ENCODE peak calls at places on chromosomes 1 and 21, in four cellular contexts. One of them, this sample, is unnamed.

GRCh38 chr1:89095737-89096136 is 30.2 kb downstream of the GBP2 start:
- DNase-seq in activated CD4-positive, alpha-beta T cell treated with anti-CD3 and anti-CD28 coated beads, Interleukin-2, amount 50 U/mL, for 1 hour: no peak
- DNase-seq in AG09319: no peak
- DNase-seq in NCI-H1092 treated with DMSO at 0.1 percent for 48 hours: no peak
- DNase-seq in this sample: no peak

GRCh38 chr1:41860214-41860613 is 58.5 kb downstream of the HIVEP3 start:
- DNase-seq in NCI-H1092 treated with DMSO at 0.1 percent for 48 hours: no peak
- DNase-seq in AG09319: no peak
- DNase-seq in activated CD4-positive, alpha-beta T cell treated with anti-CD3 and anti-CD28 coated beads, Interleukin-2, amount 50 U/mL, for 1 hour: no peak
- DNase-seq in this sample: no peak

GRCh38 chr1:151593651-151594625 is 17.9 kb upstream of the SNX27 start:
- DNase-seq in NCI-H1092 treated with DMSO at 0.1 percent for 48 hours: peak; percentile 71
- DNase-seq in activated CD4-positive, alpha-beta T cell treated with anti-CD3 and anti-CD28 coated beads, Interleukin-2, amount 50 U/mL, for 1 hour: peak; percentile 88
- DNase-seq in AG09319: no peak
- DNase-seq in this sample: peak; percentile 17

GRCh38 chr1:18575620-18576019 is 55.0 kb upstream of the PAX7 start:
- DNase-seq in NCI-H1092 treated with DMSO at 0.1 percent for 48 hours: peak; percentile 71
- DNase-seq in activated CD4-positive, alpha-beta T cell treated with anti-CD3 and anti-CD28 coated beads, Interleukin-2, amount 50 U/mL, for 1 hour: no peak
- DNase-seq in AG09319: no peak
- DNase-seq in this sample: peak; percentile 14

GRCh38 chr1:197868751-197869501 is 33.5 kb upstream of the C1orf53 start:
- DNase-seq in NCI-H1092 treated with DMSO at 0.1 percent for 48 hours: peak; percentile 28
- DNase-seq in AG09319: peak; percentile 25
- DNase-seq in activated CD4-positive, alpha-beta T cell treated with anti-CD3 and anti-CD28 coated beads, Interleukin-2, amount 50 U/mL, for 1 hour: peak; percentile 12
- DNase-seq in this sample: peak; percentile 64

GRCh38 chr1:44019398-44020044 is 11.7 kb downstream of the SLC6A9 start:
- DNase-seq in activated CD4-positive, alpha-beta T cell treated with anti-CD3 and anti-CD28 coated beads, Interleukin-2, amount 50 U/mL, for 1 hour: no peak
- DNase-seq in AG09319: no peak
- DNase-seq in NCI-H1092 treated with DMSO at 0.1 percent for 48 hours: peak; percentile 38
- DNase-seq in this sample: no peak

GRCh38 chr1:67834246-67834877 is 1.1 kb upstream of the GNG12 start:
- DNase-seq in activated CD4-positive, alpha-beta T cell treated with anti-CD3 and anti-CD28 coated beads, Interleukin-2, amount 50 U/mL, for 1 hour: no peak
- DNase-seq in NCI-H1092 treated with DMSO at 0.1 percent for 48 hours: peak; percentile 61
- DNase-seq in AG09319: no peak
- DNase-seq in this sample: no peak

GRCh38 chr1:1462318-1462966 is 9.1 kb upstream of the ATAD3B start:
- DNase-seq in activated CD4-positive, alpha-beta T cell treated with anti-CD3 and anti-CD28 coated beads, Interleukin-2, amount 50 U/mL, for 1 hour: no peak
- DNase-seq in NCI-H1092 treated with DMSO at 0.1 percent for 48 hours: no peak
- DNase-seq in AG09319: no peak
- DNase-seq in this sample: peak; percentile 35

GRCh38 chr1:244353572-244354091 is 98.1 kb downstream of the ADSS2 start:
- DNase-seq in NCI-H1092 treated with DMSO at 0.1 percent for 48 hours: no peak
- DNase-seq in activated CD4-positive, alpha-beta T cell treated with anti-CD3 and anti-CD28 coated beads, Interleukin-2, amount 50 U/mL, for 1 hour: no peak
- DNase-seq in AG09319: peak; percentile 76
- DNase-seq in this sample: peak; percentile 98

GRCh38 chr1:3890389-3891328 is 9.4 kb downstream of the C1orf174 start:
- DNase-seq in activated CD4-positive, alpha-beta T cell treated with anti-CD3 and anti-CD28 coated beads, Interleukin-2, amount 50 U/mL, for 1 hour: no peak
- DNase-seq in AG09319: no peak
- DNase-seq in NCI-H1092 treated with DMSO at 0.1 percent for 48 hours: no peak
- DNase-seq in this sample: no peak

GRCh38 chr1:206557636-206558473 is 50.5 kb downstream of the RASSF5 start:
- DNase-seq in NCI-H1092 treated with DMSO at 0.1 percent for 48 hours: peak; percentile 76
- DNase-seq in activated CD4-positive, alpha-beta T cell treated with anti-CD3 and anti-CD28 coated beads, Interleukin-2, amount 50 U/mL, for 1 hour: no peak
- DNase-seq in AG09319: no peak
- DNase-seq in this sample: no peak

GRCh38 chr1:20166047-20166446 is 19.8 kb upstream of the UBXN10 start:
- DNase-seq in NCI-H1092 treated with DMSO at 0.1 percent for 48 hours: no peak
- DNase-seq in AG09319: no peak
- DNase-seq in activated CD4-positive, alpha-beta T cell treated with anti-CD3 and anti-CD28 coated beads, Interleukin-2, amount 50 U/mL, for 1 hour: no peak
- DNase-seq in this sample: no peak

GRCh38 chr1:67191668-67192520 is 25.6 kb downstream of the IL23R start:
- DNase-seq in AG09319: no peak
- DNase-seq in NCI-H1092 treated with DMSO at 0.1 percent for 48 hours: no peak
- DNase-seq in activated CD4-positive, alpha-beta T cell treated with anti-CD3 and anti-CD28 coated beads, Interleukin-2, amount 50 U/mL, for 1 hour: no peak
- DNase-seq in this sample: no peak

GRCh38 chr1:40404670-40405462 is 31.3 kb downstream of the SMAP2 start:
- DNase-seq in AG09319: peak; percentile 29
- DNase-seq in NCI-H1092 treated with DMSO at 0.1 percent for 48 hours: peak; percentile 77
- DNase-seq in activated CD4-positive, alpha-beta T cell treated with anti-CD3 and anti-CD28 coated beads, Interleukin-2, amount 50 U/mL, for 1 hour: peak; percentile 30
- DNase-seq in this sample: peak; percentile 57

GRCh38 chr1:3431266-3431665 is 23.2 kb upstream of the ARHGEF16 start:
- DNase-seq in NCI-H1092 treated with DMSO at 0.1 percent for 48 hours: no peak
- DNase-seq in activated CD4-positive, alpha-beta T cell treated with anti-CD3 and anti-CD28 coated beads, Interleukin-2, amount 50 U/mL, for 1 hour: no peak
- DNase-seq in AG09319: no peak
- DNase-seq in this sample: no peak

GRCh38 chr1:203175237-203176181 is at the start of gene MYBPH:
- DNase-seq in NCI-H1092 treated with DMSO at 0.1 percent for 48 hours: no peak
- DNase-seq in AG09319: no peak
- DNase-seq in activated CD4-positive, alpha-beta T cell treated with anti-CD3 and anti-CD28 coated beads, Interleukin-2, amount 50 U/mL, for 1 hour: no peak
- DNase-seq in this sample: no peak

GRCh38 chr1:162302246-162302645 is 74.4 kb downstream of the SPATA46 start:
- DNase-seq in activated CD4-positive, alpha-beta T cell treated with anti-CD3 and anti-CD28 coated beads, Interleukin-2, amount 50 U/mL, for 1 hour: no peak
- DNase-seq in NCI-H1092 treated with DMSO at 0.1 percent for 48 hours: no peak
- DNase-seq in AG09319: no peak
- DNase-seq in this sample: no peak

GRCh38 chr1:92958203-92958970 is 2.9 kb downstream of the DIPK1A start:
- DNase-seq in activated CD4-positive, alpha-beta T cell treated with anti-CD3 and anti-CD28 coated beads, Interleukin-2, amount 50 U/mL, for 1 hour: no peak
- DNase-seq in AG09319: no peak
- DNase-seq in NCI-H1092 treated with DMSO at 0.1 percent for 48 hours: no peak
- DNase-seq in this sample: no peak

GRCh38 chr1:198679535-198680173 is 40.8 kb downstream of the PTPRC start:
- DNase-seq in activated CD4-positive, alpha-beta T cell treated with anti-CD3 and anti-CD28 coated beads, Interleukin-2, amount 50 U/mL, for 1 hour: peak; percentile 42
- DNase-seq in AG09319: no peak
- DNase-seq in NCI-H1092 treated with DMSO at 0.1 percent for 48 hours: no peak
- DNase-seq in this sample: no peak

GRCh38 chr21:45448810-45449657 is 44.1 kb downstream of the COL18A1 start:
- DNase-seq in activated CD4-positive, alpha-beta T cell treated with anti-CD3 and anti-CD28 coated beads, Interleukin-2, amount 50 U/mL, for 1 hour: no peak
- DNase-seq in AG09319: no peak
- DNase-seq in NCI-H1092 treated with DMSO at 0.1 percent for 48 hours: peak; percentile 42
- DNase-seq in this sample: no peak

GRCh38 chr21:34514576-34515135 is 2.6 kb upstream of the KCNE1 start:
- DNase-seq in AG09319: no peak
- DNase-seq in activated CD4-positive, alpha-beta T cell treated with anti-CD3 and anti-CD28 coated beads, Interleukin-2, amount 50 U/mL, for 1 hour: no peak
- DNase-seq in NCI-H1092 treated with DMSO at 0.1 percent for 48 hours: no peak
- DNase-seq in this sample: no peak

GRCh38 chr1:17833661-17834501 is 78.7 kb downstream of the ACTL8 start:
- DNase-seq in AG09319: no peak
- DNase-seq in activated CD4-positive, alpha-beta T cell treated with anti-CD3 and anti-CD28 coated beads, Interleukin-2, amount 50 U/mL, for 1 hour: no peak
- DNase-seq in NCI-H1092 treated with DMSO at 0.1 percent for 48 hours: peak; percentile 21
- DNase-seq in this sample: no peak

GRCh38 chr1:81670286-81670685 is 130.4 kb upstream of the ADGRL2 start:
- DNase-seq in AG09319: peak; percentile 67
- DNase-seq in NCI-H1092 treated with DMSO at 0.1 percent for 48 hours: peak; percentile 51
- DNase-seq in activated CD4-positive, alpha-beta T cell treated with anti-CD3 and anti-CD28 coated beads, Interleukin-2, amount 50 U/mL, for 1 hour: no peak
- DNase-seq in this sample: peak; percentile 74

GRCh38 chr1:84936116-84936810 is 43.3 kb upstream of the LPAR3 start:
- DNase-seq in NCI-H1092 treated with DMSO at 0.1 percent for 48 hours: peak; percentile 61
- DNase-seq in AG09319: peak; percentile 36
- DNase-seq in activated CD4-positive, alpha-beta T cell treated with anti-CD3 and anti-CD28 coated beads, Interleukin-2, amount 50 U/mL, for 1 hour: no peak
- DNase-seq in this sample: peak; percentile 58

GRCh38 chr1:216758182-216758581 is 35.0 kb upstream of the ESRRG start:
- DNase-seq in NCI-H1092 treated with DMSO at 0.1 percent for 48 hours: no peak
- DNase-seq in AG09319: no peak
- DNase-seq in activated CD4-positive, alpha-beta T cell treated with anti-CD3 and anti-CD28 coated beads, Interleukin-2, amount 50 U/mL, for 1 hour: no peak
- DNase-seq in this sample: no peak

GRCh38 chr1:41341756-41342562 is 19.3 kb upstream of the FOXO6 start:
- DNase-seq in NCI-H1092 treated with DMSO at 0.1 percent for 48 hours: no peak
- DNase-seq in AG09319: no peak
- DNase-seq in activated CD4-positive, alpha-beta T cell treated with anti-CD3 and anti-CD28 coated beads, Interleukin-2, amount 50 U/mL, for 1 hour: no peak
- DNase-seq in this sample: no peak

GRCh38 chr1:154975409-154976205 is 1.1 kb downstream of the CKS1B start:
- DNase-seq in activated CD4-positive, alpha-beta T cell treated with anti-CD3 and anti-CD28 coated beads, Interleukin-2, amount 50 U/mL, for 1 hour: peak; percentile 34
- DNase-seq in NCI-H1092 treated with DMSO at 0.1 percent for 48 hours: peak; percentile 54
- DNase-seq in AG09319: no peak
- DNase-seq in this sample: peak; percentile 57

GRCh38 chr1:2377751-2378440 is 13.5 kb downstream of the MORN1 start:
- DNase-seq in AG09319: no peak
- DNase-seq in NCI-H1092 treated with DMSO at 0.1 percent for 48 hours: no peak
- DNase-seq in activated CD4-positive, alpha-beta T cell treated with anti-CD3 and anti-CD28 coated beads, Interleukin-2, amount 50 U/mL, for 1 hour: no peak
- DNase-seq in this sample: no peak

GRCh38 chr1:114154963-114155322 is 1.3 kb upstream of the SYT6 start:
- DNase-seq in NCI-H1092 treated with DMSO at 0.1 percent for 48 hours: no peak
- DNase-seq in AG09319: peak; percentile 25
- DNase-seq in activated CD4-positive, alpha-beta T cell treated with anti-CD3 and anti-CD28 coated beads, Interleukin-2, amount 50 U/mL, for 1 hour: no peak
- DNase-seq in this sample: peak; percentile 18

GRCh38 chr1:37734629-37735591 is 30.0 kb downstream of the EPHA10 start:
- DNase-seq in AG09319: no peak
- DNase-seq in activated CD4-positive, alpha-beta T cell treated with anti-CD3 and anti-CD28 coated beads, Interleukin-2, amount 50 U/mL, for 1 hour: no peak
- DNase-seq in NCI-H1092 treated with DMSO at 0.1 percent for 48 hours: no peak
- DNase-seq in this sample: no peak

GRCh38 chr1:71080178-71080781 is 555 bp downstream of the ZRANB2 start:
- DNase-seq in NCI-H1092 treated with DMSO at 0.1 percent for 48 hours: no peak
- DNase-seq in activated CD4-positive, alpha-beta T cell treated with anti-CD3 and anti-CD28 coated beads, Interleukin-2, amount 50 U/mL, for 1 hour: no peak
- DNase-seq in AG09319: no peak
- DNase-seq in this sample: peak; percentile 13

This sample was measured in LHCN-M2.